ENCODE peak calls at places on chromosomes 5 and 9, in six cellular contexts. U is GM12878, G is GM12891, D is HepG2, E is H1, R is K562. X is an unnamed sample.

GRCh38 chr5:54426209-54426608 is 29.3 kb upstream of the HSPB3 start:
- DNase-seq in U (no peak), G (no peak), D (no peak), E (no peak), R (no peak), X (no peak)

GRCh38 chr9:121303456-121304451 is 35.8 kb downstream of the GSN start:
- DNase-seq in U (no peak), G (no peak), D (no peak), E (no peak), R (no peak), X (no peak)

GRCh38 chr5:10106806-10107205 is 142.9 kb downstream of the ATPSCKMT start:
- DNase-seq in U (no peak), G (no peak), D (no peak), E (no peak), R (no peak), X (no peak)

GRCh38 chr5:74103131-74104023 is 477.4 kb downstream of the ARHGEF28 start:
- DNase-seq in U (no peak), G (no peak), D (no peak), E (no peak), R (no peak), X (no peak)

GRCh38 chr9:22645893-22646292 is 199.3 kb downstream of the DMRTA1 start:
- DNase-seq in U (no peak), G (no peak), D (no peak), E (no peak), R (no peak), X (no peak)

GRCh38 chr5:77851229-77852067 is 75.3 kb upstream of the TBCA start:
- DNase-seq in U (no peak), G (peak), D (no peak), E (no peak), R (no peak), X (peak)

GRCh38 chr5:175207321-175208040 is 236.5 kb downstream of the DRD1 start:
- DNase-seq in U (no peak), G (no peak), D (no peak), E (no peak), R (no peak), X (no peak)

GRCh38 chr9:87685871-87686519 is 39.9 kb upstream of the CTSL start:
- DNase-seq in U (no peak), G (no peak), D (no peak), E (no peak), R (peak), X (no peak)

GRCh38 chr9:98632839-98633238 is 75.9 kb downstream of the GABBR2 start:
- DNase-seq in U (no peak), G (no peak), D (no peak), E (no peak), R (no peak), X (no peak)

GRCh38 chr9:100052375-100052774 is 46.4 kb downstream of the ERP44 start:
- DNase-seq in U (no peak), G (no peak), D (no peak), E (no peak), R (no peak), X (no peak)

GRCh38 chr9:134868751-134869553 is 11.7 kb upstream of the FCN2 start:
- DNase-seq in U (no peak), G (no peak), D (no peak), E (no peak), R (no peak), X (no peak)

GRCh38 chr5:142749321-142749720 is 20.9 kb upstream of the ARHGAP26 start:
- DNase-seq in U (no peak), G (no peak), D (no peak), E (no peak), R (no peak), X (no peak)

GRCh38 chr9:107243757-107244156 is 39.3 kb upstream of the RAD23B start:
- DNase-seq in U (no peak), G (no peak), D (peak), E (no peak), R (peak), X (no peak)

GRCh38 chr5:32278403-32278802 is 34.3 kb downstream of the MTMR12 start:
- DNase-seq in U (no peak), G (no peak), D (no peak), E (no peak), R (peak), X (no peak)

GRCh38 chr5:71891856-71892255 is 172.8 kb downstream of the CARTPT start:
- DNase-seq in U (no peak), G (no peak), D (no peak), E (peak), R (no peak), X (no peak)

GRCh38 chr9:21047315-21047714 is 15.9 kb upstream of the HACD4 start:
- DNase-seq in U (no peak), G (no peak), D (no peak), E (no peak), R (no peak), X (no peak)

GRCh38 chr5:159441441-159441840 is 111.2 kb upstream of the IL12B start:
- DNase-seq in U (no peak), G (no peak), D (peak), E (peak), R (peak), X (no peak)

GRCh38 chr9:106655966-106656365 is 207.0 kb upstream of the ZNF462 start:
- DNase-seq in U (no peak), G (no peak), D (no peak), E (no peak), R (no peak), X (no peak)

GRCh38 chr5:133843911-133844310 is 124.5 kb downstream of the C5orf15 start:
- DNase-seq in U (no peak), G (no peak), D (no peak), E (no peak), R (no peak), X (no peak)

GRCh38 chr9:107721705-107722245 is 232.2 kb upstream of the KLF4 start:
- DNase-seq in U (no peak), G (no peak), D (no peak), E (no peak), R (no peak), X (no peak)

GRCh38 chr9:111483419-111483861 is 743 bp downstream of the ECPAS start:
- DNase-seq in U (no peak), G (peak), D (peak), E (no peak), R (peak), X (peak)

GRCh38 chr9:111484564-111484878 is 338 bp upstream of the ECPAS start:
- DNase-seq in U (no peak), G (no peak), D (no peak), E (no peak), R (no peak), X (no peak)

GRCh38 chr9:111481885-111482636 is 2.1 kb downstream of the ECPAS start:
- DNase-seq in U (no peak), G (no peak), D (peak), E (no peak), R (peak), X (no peak)

GRCh38 chr9:111483862-111484563 is at the start of gene ECPAS:
- DNase-seq in U (no peak), G (peak), D (peak), E (no peak), R (peak), X (peak)

DNA sequence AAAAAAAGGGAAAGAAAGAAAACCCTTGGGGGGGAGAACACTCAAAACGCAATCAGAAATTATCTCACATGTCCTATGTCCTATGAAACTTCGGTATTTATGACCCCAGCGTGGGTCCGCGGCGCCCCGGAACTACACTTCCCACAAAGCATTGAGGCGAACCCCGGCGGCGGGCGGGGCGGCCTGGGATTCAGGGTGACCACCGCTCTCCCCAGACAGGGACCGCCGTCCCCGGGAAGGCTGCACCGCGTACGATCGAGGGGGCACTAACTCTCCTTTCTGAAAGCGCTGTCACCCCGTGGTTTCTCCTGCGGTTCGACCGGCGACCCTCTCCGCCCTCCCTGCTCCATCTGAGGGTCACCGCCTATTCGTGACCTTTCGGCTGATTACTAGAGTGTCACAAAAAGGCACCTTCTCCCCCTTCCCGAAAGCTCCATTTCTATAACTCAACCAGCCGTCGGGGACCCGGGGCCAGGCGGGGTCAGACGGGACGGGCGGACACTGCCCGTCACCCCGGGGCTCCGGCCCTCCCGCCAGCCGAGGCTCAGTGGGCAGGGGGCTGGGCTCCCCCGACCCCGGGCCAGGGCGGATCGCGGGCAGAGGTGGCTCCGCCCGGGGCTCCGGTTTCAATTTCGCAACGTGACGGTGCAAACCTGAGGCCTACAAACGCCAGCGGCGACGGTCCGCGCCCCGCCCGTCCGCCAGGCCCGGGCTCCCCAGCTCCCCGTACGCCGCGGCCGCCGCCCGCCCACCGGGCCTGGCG is 1.3 kb downstream of the ECPAS start:
- DNase-seq in U (no peak), G (peak), D (peak), E (no peak), R (peak), X (peak)
- TF ChIP-seq TAF1 in U (peak), G (no peak), D (peak), E (peak), R (peak), X (no peak)

GRCh38 chr9:113592806-113593575 is 129.5 kb downstream of the RGS3 start:
- DNase-seq in U (no peak), G (no peak), D (no peak), E (no peak), R (no peak), X (no peak)

GRCh38 chr9:113594484-113595299 is 131.2 kb downstream of the RGS3 start:
- DNase-seq in U (no peak), G (no peak), D (no peak), E (no peak), R (no peak), X (no peak)

GRCh38 chr9:113591899-113592625 is 128.5 kb downstream of the RGS3 start:
- DNase-seq in U (no peak), G (no peak), D (no peak), E (no peak), R (no peak), X (no peak)

GRCh38 chr9:113590991-113591898 is 127.7 kb downstream of the RGS3 start:
- DNase-seq in U (no peak), G (peak), D (peak), E (peak), R (peak), X (peak)

GRCh38 chr9:113593682-113594281 is 130.3 kb downstream of the RGS3 start:
- DNase-seq in U (no peak), G (peak), D (peak), E (peak), R (peak), X (no peak)
- TF ChIP-seq POLR2A in U (no peak), G (no peak), D (no peak), E (no peak), R (no peak), X (no peak)

DNA sequence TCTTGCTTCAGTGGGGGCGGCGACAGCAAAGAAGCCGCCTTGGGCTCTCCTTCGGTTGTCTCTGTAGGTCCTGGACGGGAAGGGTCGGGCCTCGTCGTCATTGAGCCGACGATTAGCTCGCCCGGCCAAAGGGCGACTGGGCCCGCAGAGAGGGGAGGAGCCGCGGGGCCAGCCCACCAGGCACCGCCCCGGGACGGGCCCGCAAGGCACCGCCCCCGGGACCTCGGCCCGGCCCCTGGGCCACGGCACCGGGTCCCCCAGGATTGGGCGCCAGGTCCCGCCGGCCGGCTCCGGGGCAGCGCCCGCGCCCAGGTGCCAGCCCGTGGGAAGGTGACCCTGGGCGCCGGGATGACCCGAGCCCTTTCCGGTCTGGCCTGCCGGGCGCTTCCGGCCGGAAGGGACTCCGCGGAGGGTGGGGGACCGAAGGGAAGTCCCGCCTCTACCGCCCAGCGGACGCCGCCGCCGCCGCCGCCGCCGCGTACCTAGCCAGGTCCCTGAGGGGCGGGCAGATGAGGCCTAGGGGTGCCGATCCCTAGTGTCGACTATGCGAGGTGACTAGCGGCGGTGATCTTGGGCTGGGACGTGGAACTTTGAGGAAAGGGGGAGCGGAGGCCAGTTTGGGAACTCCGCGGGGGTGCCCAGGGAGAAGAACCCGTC is at the start of the genes GBA2 and RGP1:
- DNase-seq in U (no peak), G (peak), D (peak), E (no peak), R (peak), X (peak)
- TF ChIP-seq POLR2AphosphoS5 in U (peak), G (no peak), D (peak), E (no peak), R (peak), X (no peak)

GRCh38 chr9:35972093-35972492 is 14.1 kb upstream of the OR2S2 start:
- DNase-seq in U (no peak), G (no peak), D (no peak), E (no peak), R (no peak), X (no peak)
- TF ChIP-seq TAF1 in U (no peak), G (no peak), D (no peak), E (peak), R (no peak), X (no peak)

DNA sequence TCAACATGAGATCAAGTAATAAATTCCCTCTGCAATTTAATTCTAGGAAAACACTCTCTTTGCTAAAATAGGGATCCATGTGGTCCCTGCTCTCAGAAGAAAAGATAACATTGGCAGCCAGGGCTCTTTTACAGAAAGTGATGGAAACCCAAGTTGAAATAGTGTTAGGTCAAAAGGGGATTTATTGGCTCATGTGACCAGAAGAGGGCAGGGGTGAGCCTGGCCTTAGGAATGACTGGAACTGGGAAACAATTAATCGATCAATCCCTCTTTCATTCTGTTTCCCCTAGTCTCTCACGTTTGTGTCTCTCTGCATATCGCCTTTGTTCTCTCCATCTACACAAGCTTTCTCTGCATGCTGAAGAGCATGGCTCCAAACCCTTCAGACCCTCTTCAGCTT is 58.3 kb upstream of the ALDH1B1 start:
- DNase-seq in U (no peak), G (no peak), D (peak), E (no peak), R (peak), X (no peak)
- TF ChIP-seq POLR2A in U (no peak), G (no peak), D (no peak), E (no peak), R (no peak), X (no peak)

GRCh38 chr9:136439550-136440408 is at the start of gene INPP5E:
- DNase-seq in U (no peak), G (peak), D (peak), E (peak), R (peak), X (peak)
- TF ChIP-seq POLR2AphosphoS5 in U (no peak), G (peak), D (peak), E (peak), R (peak), X (peak)

X was measured in GM12892.